ENCODE peak calls at places on chromosomes 7 and 10, in eight cellular contexts. E is neural crest cell; W is EL; K is CD4-positive, CD25-positive, alpha-beta regulatory T cell; N is endothelial cell; J is body of pancreas; B is iris pigment epithelial cell; S is HuH-7. A is an unnamed sample.

GRCh38 chr7:129308047-129308446 is 83.2 kb downstream of the AHCYL2 start:
- DNase-seq in N (no peak), K (no peak), W (peak; percentile 59), E (no peak), S (no peak), B (peak; percentile 59), J (no peak), A (no peak)

GRCh38 chr7:127628445-127628844 is 10.5 kb upstream of the PAX4 start:
- DNase-seq in K (no peak), J (no peak), N (peak; percentile 59), E (no peak), B (no peak), S (peak; percentile 38), W (no peak), A (no peak)

GRCh38 chr7:157477550-157478212 is 140.9 kb downstream of the DNAJB6 start:
- DNase-seq in N (no peak), K (no peak), B (no peak), J (peak; percentile 8), S (no peak), W (no peak), E (no peak), A (no peak)

GRCh38 chr7:30519122-30519521 is 14.5 kb upstream of the GGCT start:
- DNase-seq in W (no peak), E (no peak), B (no peak), J (no peak), S (no peak), K (no peak), N (no peak), A (no peak)

GRCh38 chr10:116207690-116208089 is 65.3 kb downstream of the GFRA1 start:
- DNase-seq in K (no peak), S (no peak), J (no peak), B (no peak), W (no peak), N (no peak), E (no peak), A (no peak)

GRCh38 chr10:117418121-117418520 is 42.9 kb upstream of the PDZD8 start:
- DNase-seq in N (no peak), S (no peak), E (no peak), B (no peak), W (no peak), J (no peak), K (no peak), A (no peak)

GRCh38 chr7:139750459-139751095 is 27.2 kb downstream of the HIPK2 start:
- DNase-seq in N (no peak), J (no peak), S (no peak), K (no peak), W (no peak), E (no peak), B (no peak), A (no peak)

GRCh38 chr7:32299133-32299702 is 191.0 kb downstream of the LSM5 start:
- DNase-seq in K (no peak), N (peak; percentile 30), E (peak; percentile 20), J (peak; percentile 16), S (no peak), B (no peak), W (peak; percentile 14), A (no peak)

GRCh38 chr7:44267719-44268413 is 57.5 kb downstream of the CAMK2B start:
- DNase-seq in E (no peak), S (no peak), B (no peak), J (no peak), K (no peak), W (no peak), N (no peak), A (no peak)

GRCh38 chr10:106557053-106557452 is 607.5 kb downstream of the SORCS1 start:
- DNase-seq in J (no peak), N (no peak), B (peak; percentile 86), E (no peak), K (no peak), W (peak; percentile 80), S (no peak), A (no peak)

GRCh38 chr10:17737021-17737965 is 14.7 kb upstream of the TMEM236 start:
- DNase-seq in W (peak; percentile 48), S (no peak), K (no peak), N (no peak), E (no peak), B (peak; percentile 45), J (peak; percentile 46), A (peak; percentile 11)

GRCh38 chr10:75910032-75910431 is 478.6 kb downstream of the LRMDA start:
- DNase-seq in N (no peak), W (no peak), E (no peak), B (peak; percentile 36), S (no peak), J (no peak), K (no peak), A (no peak)

GRCh38 chr7:82572195-82572880 is 128.8 kb upstream of the CACNA2D1 start:
- DNase-seq in S (peak; percentile 72), J (peak; percentile 84), W (peak; percentile 88), B (peak; percentile 81), K (peak; percentile 3), E (peak; percentile 94), N (peak; percentile 86), A (peak; percentile 35)

GRCh38 chr7:117780832-117781231 is 92.4 kb downstream of the CTTNBP2 start:
- DNase-seq in K (no peak), E (no peak), N (no peak), B (peak; percentile 32), J (no peak), W (no peak), S (no peak), A (no peak)